ENCODE peak calls at places on chromosomes 5 and 9, in four cellular contexts. F is sigmoid colon, W is ovary, Z is IMR-90. C is an unnamed sample. For H3K27me3, the result is how much of the 10 kb centered on the place peaks cover.

GRCh38 chr9:97737429-97737828 is 40.3 kb upstream of the XPA start:
- DNase-seq in F (no peak), Z (no peak), W (no peak), C (no peak)

GRCh38 chr9:92001244-92001643 is 51.2 kb upstream of the ROR2 start:
- DNase-seq in W (no peak), F (no peak), Z (peak), C (no peak)

GRCh38 chr5:157449011-157449723 is 10.8 kb upstream of the NIPAL4 start:
- DNase-seq in W (peak), Z (no peak), F (peak), C (peak)

GRCh38 chr5:14190194-14191164 is 47.3 kb downstream of the TRIO start:
- DNase-seq in Z (peak), F (no peak), W (no peak), C (peak)

GRCh38 chr9:105967798-105968197 is 273.5 kb downstream of the TMEM38B start:
- DNase-seq in Z (no peak), W (no peak), F (no peak), C (no peak)

GRCh38 chr9:2979893-2980292 is 136.0 kb upstream of the PUM3 start:
- DNase-seq in Z (no peak), W (no peak), F (no peak), C (no peak)

GRCh38 chr5:1032011-1032410 is 23.4 kb downstream of the NKD2 start:
- DNase-seq in W (no peak), Z (no peak), F (peak), C (no peak)

GRCh38 chr9:117555964-117556629 is 141.2 kb upstream of the ASTN2 start:
- DNase-seq in F (no peak), W (no peak), Z (no peak), C (no peak)

GRCh38 chr9:112104401-112104800 is 70.7 kb downstream of the SUSD1 start:
- DNase-seq in F (no peak), Z (no peak), W (no peak), C (no peak)

GRCh38 chr5:157447246-157447645 is 12.8 kb upstream of the NIPAL4 start:
- DNase-seq in Z (no peak), F (no peak), W (no peak), C (no peak)

GRCh38 chr9:93255994-93256877 is 72.3 kb downstream of the WNK2 start:
- DNase-seq in F (peak), W (peak), Z (no peak), C (peak)

GRCh38 chr9:99326112-99326916 is 104.2 kb downstream of the SEC61B start:
- DNase-seq in F (no peak), W (no peak), Z (peak), C (no peak)

GRCh38 chr5:42949348-42950090 is 90.6 kb downstream of the ANXA2R start:
- DNase-seq in Z (peak), F (peak), W (no peak), C (peak)

GRCh38 chr5:140244525-140245025 is 58.3 kb downstream of the PFDN1 start:
- DNase-seq in Z (peak), W (peak), F (peak), C (peak)

GRCh38 chr9:130058887-130059286 is 5.2 kb downstream of the GPR107 start:
- DNase-seq in W (no peak), F (no peak), Z (peak), C (no peak)

GRCh38 chr5:32777222-32777621 is 66.1 kb downstream of the NPR3 start:
- DNase-seq in W (no peak), Z (no peak), F (no peak), C (no peak)

GRCh38 chr9:69379250-69379982 is 54.4 kb downstream of the ENTREP1 start:
- DNase-seq in W (no peak), Z (peak), F (no peak), C (peak)

GRCh38 chr9:135299239-135299590 is 180.4 kb upstream of the PPP1R26 start:
- DNase-seq in W (no peak), F (no peak), Z (no peak), C (no peak)

GRCh38 chr5:35898952-35899351 is 39.5 kb downstream of the CAPSL start:
- DNase-seq in F (no peak), Z (no peak), W (no peak), C (no peak)

GRCh38 chr9:12740845-12741244 is 34.0 kb upstream of the LURAP1L start:
- DNase-seq in F (no peak), Z (peak), W (no peak), C (no peak)

GRCh38 chr9:90611121-90611520 is 31.5 kb downstream of the DIRAS2 start:
- DNase-seq in Z (no peak), W (no peak), F (no peak), C (no peak)

GRCh38 chr9:114250235-114250568 is 72.7 kb upstream of the ORM1 start:
- DNase-seq in Z (peak), F (peak), W (peak), C (peak)

GRCh38 chr5:111960466-111961215 is 203.6 kb upstream of the NREP start:
- DNase-seq in Z (peak), F (no peak), W (no peak), C (no peak)

GRCh38 chr9:19641046-19641445 is 147.8 kb downstream of the SLC24A2 start:
- DNase-seq in F (no peak), Z (no peak), W (no peak), C (no peak)

GRCh38 chr5:1785984-1786383 is 13.7 kb downstream of the MRPL36 start:
- DNase-seq in F (peak), W (peak), Z (no peak), C (no peak)

GRCh38 chr9:21683484-21684175 is 118.8 kb upstream of the MTAP start:
- DNase-seq in F (no peak), Z (no peak), W (no peak), C (no peak)

GRCh38 chr5:110431603-110432002 is 294.9 kb downstream of the TMEM232 start:
- DNase-seq in W (no peak), Z (no peak), F (no peak), C (no peak)

GRCh38 chr9:137275203-137275936 is 2.2 kb upstream of the TOR4A start:
- DNase-seq in Z (no peak), F (peak), W (peak), C (no peak)

GRCh38 chr5:175015028-175015427 is 290.6 kb downstream of the MSX2 start:
- DNase-seq in Z (no peak), W (no peak), F (no peak), C (no peak)

GRCh38 chr5:178357127-178357526 is 124.5 kb upstream of the PHYKPL start:
- DNase-seq in Z (no peak), W (peak), F (no peak), C (no peak)

GRCh38 chr9:98271479-98271878 is 16.0 kb upstream of the TBC1D2 start:
- DNase-seq in Z (no peak), W (no peak), F (no peak), C (no peak)

GRCh38 chr9:37996050-37996811 is 72.8 kb downstream of the SHB start:
- DNase-seq in F (no peak), Z (no peak), W (no peak), C (no peak)

GRCh38 chr9:138116521-138116920 is 238.9 kb downstream of the CACNA1B start:
- DNase-seq in Z (no peak), W (no peak), F (no peak), C (no peak)

GRCh38 chr5:157571357-157571827 is 4.2 kb downstream of the ADAM19 start:
- DNase-seq in Z (peak), W (no peak), F (no peak), C (peak)

GRCh38 chr9:128100581-128100980 is 26.9 kb downstream of the PTGES2 start:
- DNase-seq in Z (no peak), F (no peak), W (no peak), C (no peak)

GRCh38 chr5:52648726-52649125 is 139.0 kb upstream of the ITGA1 start:
- DNase-seq in F (no peak), Z (no peak), W (no peak), C (no peak)

GRCh38 chr5:132271251-132272246 is 14.1 kb downstream of the PDLIM4 start:
- DNase-seq in F (no peak), W (no peak), Z (no peak), C (no peak)
- TF ChIP-seq CTCF in F (no peak), W (no peak), Z (no peak), C (no peak)

GRCh38 chr5:133088064-133088463 is 36.3 kb downstream of the HSPA4 start:
- DNase-seq in W (no peak), Z (no peak), F (no peak), C (no peak)

GRCh38 chr5:133086366-133086875 is 34.6 kb downstream of the HSPA4 start:
- DNase-seq in F (no peak), Z (no peak), W (no peak), C (no peak)

DNA sequence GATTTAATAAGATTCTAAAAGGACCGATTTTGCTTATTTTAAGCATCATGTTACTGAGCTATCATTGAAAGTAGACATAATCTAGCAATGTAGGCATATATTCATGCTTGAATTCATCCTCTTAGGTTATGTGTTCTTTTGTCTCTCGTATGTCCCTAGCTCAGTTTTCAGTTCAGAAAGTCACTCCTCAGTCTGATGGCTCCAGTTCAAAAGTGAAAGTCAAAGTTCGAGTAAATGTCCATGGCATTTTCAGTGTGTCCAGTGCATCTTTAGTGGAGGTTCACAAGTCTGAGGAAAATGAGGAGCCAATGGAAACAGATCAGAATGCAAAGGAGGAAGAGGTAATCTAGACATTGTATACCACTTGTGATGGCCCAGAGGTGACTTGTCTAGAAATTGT is 39.2 kb downstream of the HSPA4 start:
- DNase-seq in F (no peak), Z (no peak), W (no peak), C (no peak)
- H3K27me3 ChIP-seq in F (under half), Z (under half), W (under half), C (under half)

DNA sequence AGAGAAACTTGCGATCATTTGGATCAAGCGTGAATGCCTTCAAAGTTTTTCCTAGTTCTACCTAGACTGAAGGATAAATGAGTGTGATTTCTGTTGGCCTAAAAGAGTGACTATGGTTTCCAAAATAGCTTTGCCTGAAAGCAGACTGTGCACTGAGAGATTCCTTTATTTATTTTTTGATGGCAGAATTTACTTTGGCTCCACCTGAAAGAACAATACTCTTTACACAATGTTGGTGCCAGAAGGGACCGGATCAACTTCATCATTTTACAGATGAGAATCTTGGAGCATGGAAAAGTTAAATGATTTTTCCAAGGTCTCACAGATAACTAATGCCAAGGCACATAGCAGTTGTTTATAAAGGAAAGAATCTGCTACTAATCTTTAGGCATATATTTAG is 199.6 kb downstream of the KCTD16 start:
- DNase-seq in F (no peak), W (no peak), Z (no peak), C (no peak)
- TF ChIP-seq POLR2A in F (no peak), W (no peak), Z (no peak), C (no peak)

DNA sequence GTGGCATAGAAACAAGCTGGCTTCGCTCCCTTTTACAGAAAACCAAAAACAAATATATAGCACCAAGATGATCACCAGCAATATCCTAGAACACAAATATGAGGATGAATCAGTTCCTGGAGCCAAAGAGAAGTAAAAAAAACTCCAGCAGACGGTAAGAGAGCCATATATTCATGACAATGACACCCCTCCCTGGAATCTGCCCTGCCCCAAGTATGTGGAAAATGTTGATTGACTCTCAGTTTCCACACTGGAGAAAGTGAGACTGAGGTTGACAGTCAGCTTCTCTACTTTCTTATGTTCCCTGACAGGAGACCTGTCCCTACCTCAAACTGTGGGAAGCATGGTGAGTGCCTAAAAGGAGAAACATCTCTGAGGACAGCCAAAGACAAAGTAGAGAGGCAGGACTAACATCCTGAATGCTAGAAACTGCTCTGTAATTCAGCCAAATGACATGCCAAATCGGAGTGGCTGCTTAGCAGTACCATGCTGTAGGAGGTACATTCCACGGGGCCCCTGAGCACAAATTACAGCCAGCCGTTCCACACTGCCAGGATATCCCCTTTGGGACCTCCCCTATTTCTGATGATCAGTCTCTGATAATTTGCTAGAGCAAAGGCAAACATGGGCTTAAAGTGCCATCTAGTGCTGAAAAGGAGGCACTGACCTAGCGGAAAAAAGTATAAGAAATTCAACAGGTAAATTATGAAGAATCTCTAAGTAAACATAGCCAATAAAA is 424.0 kb upstream of the RGMB start:
- DNase-seq in Z (peak), F (no peak), W (no peak), C (no peak)
- TF ChIP-seq CTCF in Z (peak), F (no peak), W (no peak), C (no peak)

GRCh38 chr5:141846031-141846430 is 32.2 kb downstream of the PCDH1 start:
- DNase-seq in F (no peak), W (no peak), Z (peak), C (no peak)
- H3K27me3 ChIP-seq in F (under half), W (under half), Z (under half), C (under half)

GRCh38 chr9:33265211-33265885 is 499 bp downstream of the CHMP5 start:
- DNase-seq in F (peak), Z (no peak), W (no peak), C (no peak)
- TF ChIP-seq POLR2A in F (no peak), Z (no peak), W (no peak), C (no peak)

GRCh38 chr9:119375892-119376291 is 6.7 kb upstream of the BRINP1 start:
- DNase-seq in Z (no peak), F (no peak), W (no peak), C (no peak)
- TF ChIP-seq CTCF in Z (no peak), F (no peak), W (no peak), C (no peak)

GRCh38 chr9:95512751-95513120 is 4.0 kb downstream of the PTCH1 start:
- DNase-seq in W (no peak), F (no peak), Z (no peak), C (no peak)
- H3K27me3 ChIP-seq in W (under half), F (under half), Z (under half), C (under half)

DNA sequence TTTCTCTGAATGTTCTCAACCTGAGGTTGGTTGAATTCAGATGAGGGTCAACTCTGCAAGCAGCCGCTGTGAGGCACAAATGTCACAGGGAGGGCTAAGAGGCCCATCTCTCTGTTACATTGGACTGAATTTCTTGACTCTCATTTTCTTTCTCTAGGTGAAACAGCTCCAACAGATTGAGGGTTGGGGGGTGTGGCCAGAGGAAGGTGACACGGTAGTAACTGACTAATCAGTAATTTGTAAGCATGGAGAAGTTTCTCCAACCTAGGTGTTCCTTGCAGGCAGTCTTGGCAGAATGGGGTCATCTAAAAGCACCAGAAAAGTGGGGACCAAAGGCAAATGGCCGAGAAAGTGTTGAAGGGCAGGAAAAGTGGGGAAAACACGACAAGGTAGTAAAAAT is 16.8 kb downstream of the CCT5 start:
- DNase-seq in F (no peak), W (no peak), Z (no peak), C (no peak)
- TF ChIP-seq POLR2A in F (no peak), W (no peak), Z (no peak), C (no peak)